ENCODE peak calls at places on chromosomes 12 and 14, in eight cellular contexts. Q, K, X, C, N, W, Z and M are unnamed samples.
A peak's percentile ranks its signal among the peaks of the same experiment; 100 is the strongest.

GRCh38 chr14:59920378-59920683 is 387 bp downstream of the LRRC9 start:
- ATAC-seq in X (peak; percentile 80), Q (no peak), C (no peak), W (no peak), K (no peak), Z (no peak), N (no peak), M (no peak)

GRCh38 chr14:53113992-53114391 is 39.1 kb downstream of the DDHD1 start:
- ATAC-seq in W (no peak), C (no peak), N (peak; percentile 12), Q (no peak), Z (no peak), X (no peak), K (no peak), M (no peak)

GRCh38 chr12:3973939-3974644 is 100.9 kb upstream of the PARP11 start:
- ATAC-seq in Z (no peak), X (no peak), K (no peak), Q (no peak), C (no peak), W (peak; percentile 49), N (peak; percentile 27), M (no peak)

GRCh38 chr12:85920324-85920947 is 46.3 kb downstream of the NTS start:
- ATAC-seq in Z (peak; percentile 32), W (peak; percentile 65), Q (peak; percentile 77), X (peak; percentile 32), N (peak; percentile 62), C (peak; percentile 41), K (no peak), M (no peak)

GRCh38 chr14:64178814-64179213 is 115.4 kb downstream of the ESR2 start:
- ATAC-seq in N (no peak), C (no peak), Z (no peak), K (no peak), W (no peak), Q (no peak), X (no peak), M (no peak)

GRCh38 chr12:92122941-92123779 is 22.5 kb downstream of the BTG1 start:
- ATAC-seq in C (no peak), Z (no peak), Q (no peak), K (no peak), X (no peak), W (peak; percentile 15), N (no peak), M (no peak)

GRCh38 chr12:128672428-128672827 is 151.3 kb downstream of the SLC15A4 start:
- ATAC-seq in Q (no peak), Z (no peak), K (no peak), N (no peak), C (no peak), X (no peak), W (no peak), M (no peak)

GRCh38 chr12:56454557-56454956 is at the start of gene MIP:
- ATAC-seq in W (no peak), Q (no peak), Z (no peak), X (no peak), C (no peak), N (no peak), K (no peak), M (no peak)

GRCh38 chr12:109753054-109753401 is 39.4 kb downstream of the FAM222A start:
- ATAC-seq in Z (no peak), C (no peak), X (no peak), W (no peak), K (no peak), N (no peak), Q (no peak), M (no peak)

GRCh38 chr14:77181124-77181602 is 435 bp upstream of the TMEM63C start:
- ATAC-seq in K (no peak), N (no peak), C (peak; percentile 22), W (peak; percentile 42), Q (peak; percentile 52), Z (peak; percentile 15), X (no peak), M (no peak)

GRCh38 chr14:75589896-75590295 is 11.5 kb downstream of the FLVCR2 start:
- ATAC-seq in Q (no peak), K (no peak), N (no peak), Z (peak; percentile 38), X (no peak), C (no peak), W (no peak), M (no peak)

GRCh38 chr14:88002421-88002820 is 2.5 kb upstream of the GPR65 start:
- ATAC-seq in C (no peak), N (peak; percentile 47), W (peak; percentile 11), K (no peak), X (peak; percentile 40), Z (peak; percentile 32), Q (no peak), M (no peak)

GRCh38 chr12:124765571-124766489 is 97.8 kb downstream of the SCARB1 start:
- ATAC-seq in X (no peak), W (no peak), K (peak; percentile 78), N (no peak), C (no peak), Z (peak; percentile 2), Q (no peak), M (peak; percentile 19)

GRCh38 chr12:42213023-42213422 is 25.0 kb downstream of the YAF2 start:
- ATAC-seq in Z (no peak), Q (peak; percentile 22), X (peak; percentile 84), N (peak; percentile 54), K (peak; percentile 70), C (peak; percentile 86), W (no peak), M (no peak)

GRCh38 chr12:68056300-68056699 is 67.1 kb downstream of the IFNG-AS1 start:
- ATAC-seq in C (no peak), N (no peak), Q (no peak), Z (no peak), W (no peak), X (no peak), K (no peak), M (no peak)

GRCh38 chr12:31890295-31891285 is 68.6 kb upstream of the RESF1 start:
- ATAC-seq in Q (no peak), Z (no peak), K (no peak), C (no peak), W (peak; percentile 68), N (peak; percentile 86), X (peak; percentile 70), M (no peak)

GRCh38 chr12:115623764-115624334 is 653.6 kb downstream of the MED13L start:
- ATAC-seq in C (no peak), W (no peak), K (peak; percentile 94), Z (peak; percentile 27), X (no peak), Q (no peak), N (no peak), M (peak; percentile 54)

GRCh38 chr14:104792101-104792884 is 3.3 kb downstream of the AKT1 start:
- ATAC-seq in N (no peak), W (no peak), Q (no peak), C (no peak), Z (peak; percentile 76), X (no peak), K (peak; percentile 83), M (no peak)

GRCh38 chr14:104791425-104791824 is 4.1 kb downstream of the AKT1 start:
- ATAC-seq in N (no peak), X (no peak), Z (no peak), K (no peak), Q (no peak), C (no peak), W (no peak), M (no peak)

GRCh38 chr14:104794099-104794498 is 1.4 kb downstream of the AKT1 start:
- ATAC-seq in X (peak; percentile 31), W (peak; percentile 50), Z (peak; percentile 37), N (peak; percentile 52), Q (peak; percentile 57), K (peak; percentile 4), C (peak; percentile 62), M (no peak)

GRCh38 chr14:104793703-104793959 is 1.9 kb downstream of the AKT1 start:
- ATAC-seq in N (no peak), X (no peak), Z (no peak), Q (no peak), W (no peak), C (no peak), K (no peak), M (no peak)

GRCh38 chr14:104792945-104793702 is 2.4 kb downstream of the AKT1 start:
- ATAC-seq in Q (no peak), N (no peak), Z (no peak), K (no peak), W (no peak), C (no peak), X (no peak), M (no peak)
- TF ChIP-seq CTCF in Q (no peak), N (no peak), Z (no peak), K (no peak), W (peak; percentile 4), C (no peak), X (no peak), M (no peak)

GRCh38 chr14:106317593-106317992 is 791.2 kb downstream of the TMEM121 start:
- ATAC-seq in Q (no peak), N (peak; percentile 85), C (no peak), W (no peak), K (no peak), X (no peak), Z (no peak), M (no peak)
- H3K9me3 ChIP-seq in Q (no peaks in the 10 kb centered on the region), N (peaks cover 3% of the 10 kb centered on the region), C (no peaks in the 10 kb centered on the region), W (no peaks in the 10 kb centered on the region), K (no peaks in the 10 kb centered on the region), X (no peaks in the 10 kb centered on the region), Z (no peaks in the 10 kb centered on the region), M (no peaks in the 10 kb centered on the region)

DNA sequence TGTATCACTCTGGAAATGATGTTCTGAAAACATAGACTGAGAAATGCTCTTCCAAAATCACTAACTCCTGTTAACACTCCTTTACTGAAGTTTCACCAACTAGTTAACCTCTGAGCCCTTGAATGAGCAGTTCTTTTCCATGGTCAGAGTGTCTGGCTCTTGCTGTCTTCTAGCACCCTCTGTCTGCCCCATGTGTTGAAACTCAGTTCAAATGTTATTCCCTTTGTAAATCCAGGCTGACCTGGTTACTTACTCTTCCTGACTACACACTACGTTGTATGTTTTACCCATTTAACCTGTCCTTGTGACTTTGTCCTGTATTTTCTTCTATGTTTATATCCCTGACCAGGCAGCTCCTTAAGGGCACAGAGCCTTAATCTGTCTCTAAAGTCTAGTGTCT is 388.9 kb upstream of the RPL10L start:
- ATAC-seq in N (no peak), C (peak; percentile 93), X (peak; percentile 45), Z (peak; percentile 97), Q (no peak), K (no peak), W (no peak), M (no peak)
- TF ChIP-seq CTCF in N (no peak), C (peak; percentile 80), X (no peak), Z (no peak), Q (no peak), K (no peak), W (no peak), M (no peak)

GRCh38 chr14:67932708-67933107 is 113.1 kb downstream of the RAD51B start:
- ATAC-seq in N (no peak), X (no peak), K (no peak), Z (no peak), C (no peak), Q (no peak), W (no peak), M (no peak)

GRCh38 chr14:67928375-67928774 is 108.8 kb downstream of the RAD51B start:
- ATAC-seq in C (no peak), Z (no peak), W (no peak), Q (no peak), X (no peak), K (no peak), N (no peak), M (no peak)

DNA sequence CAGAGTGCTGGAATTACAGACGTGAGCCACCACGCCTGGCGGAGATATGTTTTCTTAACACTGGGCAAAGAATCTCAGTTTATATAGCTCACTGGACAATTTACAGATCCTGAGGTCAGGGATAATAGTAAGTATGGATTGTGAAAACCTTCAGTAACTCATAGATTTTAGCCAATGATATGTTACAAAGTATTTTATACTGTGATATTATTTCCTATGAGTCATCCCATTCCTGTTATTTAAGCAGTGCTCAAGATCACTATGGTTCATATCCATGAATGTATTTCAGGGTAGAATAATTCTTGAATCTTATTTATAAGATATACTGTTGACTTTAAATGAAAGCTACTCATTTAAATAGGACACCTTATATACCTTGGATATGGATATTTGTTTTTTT is 107.2 kb downstream of the RAD51B start:
- ATAC-seq in N (no peak), Z (no peak), W (no peak), C (no peak), Q (no peak), X (no peak), K (no peak), M (no peak)
- H3K9me3 ChIP-seq in N (no peaks in the 10 kb centered on the region), Z (peaks cover 27% of the 10 kb centered on the region), W (peaks cover 2% of the 10 kb centered on the region), C (peaks cover 4% of the 10 kb centered on the region), Q (peaks cover 4% of the 10 kb centered on the region), X (peaks cover 9% of the 10 kb centered on the region), K (peaks cover 14% of the 10 kb centered on the region), M (no peaks in the 10 kb centered on the region)